ENCODE peak calls at places on chromosomes 5 and 9, in nine cellular contexts. Q is hepatocyte; K is neuronal stem cell; T is adrenal gland; Z is dorsolateral prefrontal cortex; U is A549; S is SJSA1; C is GM23248; F is naive thymus-derived CD4-positive, alpha-beta T cell. M is an unnamed sample.

GRCh38 chr9:105128908-105129307 is 115.5 kb upstream of the SLC44A1 start:
- DNase-seq in U (no peak), Q (no peak), C (no peak), K (no peak), F (peak; percentile 14), T (no peak), S (no peak), Z (no peak), M (no peak)

GRCh38 chr5:116419258-116419657 is 155.4 kb downstream of the SEMA6A start:
- DNase-seq in T (no peak), S (no peak), K (no peak), Z (peak; percentile 34), U (no peak), C (no peak), F (no peak), Q (no peak), M (no peak)

GRCh38 chr9:91744114-91744513 is 205.9 kb downstream of the ROR2 start:
- DNase-seq in Z (no peak), T (no peak), S (no peak), Q (no peak), K (no peak), F (no peak), U (no peak), C (no peak), M (no peak)

GRCh38 chr9:31445357-31445756 is 939.1 kb upstream of the ACO1 start:
- DNase-seq in K (no peak), T (no peak), Q (no peak), C (no peak), U (no peak), S (no peak), F (no peak), Z (no peak), M (no peak)

GRCh38 chr9:130200038-130200979 is 28.1 kb downstream of the NCS1 start:
- DNase-seq in Q (no peak), F (no peak), Z (no peak), U (no peak), K (no peak), S (no peak), T (no peak), C (peak; percentile 23), M (no peak)

GRCh38 chr5:52997424-52997823 is 8.3 kb downstream of the ITGA2 start:
- DNase-seq in F (no peak), C (peak; percentile 36), T (no peak), Q (peak; percentile 30), K (peak; percentile 68), S (no peak), U (peak; percentile 18), Z (peak; percentile 83), M (peak; percentile 78)

GRCh38 chr9:122302541-122302940 is 37.9 kb downstream of the MRRF start:
- DNase-seq in T (no peak), Z (no peak), C (no peak), U (no peak), K (no peak), S (no peak), F (no peak), Q (no peak), M (no peak)

GRCh38 chr9:116319480-116319879 is 165.9 kb downstream of the PAPPA start:
- DNase-seq in Z (no peak), K (no peak), F (no peak), C (no peak), U (no peak), T (no peak), Q (no peak), S (no peak), M (no peak)

GRCh38 chr9:137756045-137756744 is 121.4 kb upstream of the CACNA1B start:
- DNase-seq in U (no peak), F (no peak), Z (no peak), T (no peak), S (no peak), Q (no peak), C (no peak), K (no peak), M (no peak)

GRCh38 chr5:163807781-163808180 is 302.4 kb downstream of the MAT2B start:
- DNase-seq in K (no peak), T (no peak), F (no peak), S (no peak), C (no peak), Q (no peak), U (no peak), Z (no peak), M (no peak)

GRCh38 chr5:58401701-58402100 is 58.2 kb downstream of the PLK2 start:
- DNase-seq in T (no peak), K (no peak), C (no peak), F (no peak), Z (no peak), U (no peak), S (no peak), Q (no peak), M (no peak)

GRCh38 chr5:73655521-73656160 is 29.6 kb downstream of the ARHGEF28 start:
- DNase-seq in F (no peak), S (no peak), C (no peak), K (no peak), U (no peak), Q (no peak), T (no peak), Z (peak; percentile 11), M (no peak)
- H3K27ac ChIP-seq in F (no peak overlapping the region), S (no peak overlapping the region), C (no peak overlapping the region), K (no peak overlapping the region), U (peak overlapping the region; percentile 37), Q (peak overlapping the region; percentile 0), T (peak overlapping the region; percentile 78), Z (peak overlapping the region; percentile 65), M (no peak overlapping the region)

GRCh38 chr5:78647411-78647818 is 1.2 kb downstream of the LHFPL2 start:
- DNase-seq in K (no peak), U (peak; percentile 50), C (peak; percentile 69), F (no peak), Z (no peak), S (peak; percentile 49), Q (peak; percentile 45), T (peak; percentile 36), M (no peak)
- H3K27ac ChIP-seq in K (no peak overlapping the region), U (peak overlapping the region; percentile 100), C (peak overlapping the region; percentile 68), F (no peak overlapping the region), Z (peak overlapping the region; percentile 95), S (peak overlapping the region; percentile 81), Q (peak overlapping the region; percentile 99), T (peak overlapping the region; percentile 96), M (peak overlapping the region; percentile 80)

GRCh38 chr9:83208065-83208850 is 145.3 kb upstream of the RASEF start:
- DNase-seq in K (no peak), F (no peak), Q (no peak), T (peak; percentile 37), S (no peak), C (no peak), Z (no peak), U (no peak), M (no peak)

GRCh38 chr9:83199240-83199639 is 136.3 kb upstream of the RASEF start:
- DNase-seq in U (peak; percentile 55), F (no peak), Q (peak; percentile 79), S (no peak), T (peak; percentile 74), Z (peak; percentile 83), C (peak; percentile 66), K (peak; percentile 39), M (peak; percentile 3)

GRCh38 chr9:83200531-83200930 is 137.6 kb upstream of the RASEF start:
- DNase-seq in U (no peak), T (no peak), K (no peak), C (no peak), S (no peak), F (no peak), Z (no peak), Q (no peak), M (no peak)

GRCh38 chr9:83198336-83198735 is 135.4 kb upstream of the RASEF start:
- DNase-seq in Q (no peak), Z (no peak), U (no peak), K (no peak), T (no peak), S (no peak), F (no peak), C (no peak), M (no peak)

DNA sequence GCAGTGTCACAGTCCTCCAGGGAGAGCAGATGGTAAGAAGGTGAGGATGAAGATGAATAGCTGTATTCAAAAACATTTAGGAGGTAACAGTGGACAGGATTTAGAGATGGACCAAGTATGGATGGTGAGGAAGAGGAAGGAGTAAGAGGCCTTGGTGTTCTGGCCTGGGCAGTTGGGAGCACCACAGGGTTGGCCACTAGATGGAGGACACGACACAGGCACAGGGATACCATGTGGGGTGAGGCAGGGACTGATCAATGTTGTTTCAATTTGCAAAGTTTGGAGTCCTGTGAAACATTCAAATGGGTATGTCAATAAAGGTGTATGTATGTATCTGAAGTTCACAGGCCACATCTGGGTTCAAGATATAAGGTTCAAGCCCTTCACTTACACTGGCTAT is 141.1 kb upstream of the RASEF start:
- DNase-seq in Z (no peak), U (no peak), C (no peak), T (peak; percentile 39), F (no peak), S (no peak), Q (no peak), K (no peak), M (no peak)
- H3K27ac ChIP-seq in Z (no peak overlapping the region), U (no peak overlapping the region), C (no peak overlapping the region), T (no peak overlapping the region), F (no peak overlapping the region), S (no peak overlapping the region), Q (no peak overlapping the region), K (no peak overlapping the region), M (no peak overlapping the region)

GRCh38 chr9:27124151-27124550 is 15.1 kb downstream of the TEK start:
- DNase-seq in K (no peak), F (no peak), U (no peak), T (no peak), Q (no peak), Z (no peak), S (no peak), C (peak; percentile 12), M (no peak)
- H3K27ac ChIP-seq in K (no peak overlapping the region), F (no peak overlapping the region), U (peak overlapping the region; percentile 55), T (no peak overlapping the region), Q (no peak overlapping the region), Z (no peak overlapping the region), S (no peak overlapping the region), C (no peak overlapping the region), M (no peak overlapping the region)

DNA sequence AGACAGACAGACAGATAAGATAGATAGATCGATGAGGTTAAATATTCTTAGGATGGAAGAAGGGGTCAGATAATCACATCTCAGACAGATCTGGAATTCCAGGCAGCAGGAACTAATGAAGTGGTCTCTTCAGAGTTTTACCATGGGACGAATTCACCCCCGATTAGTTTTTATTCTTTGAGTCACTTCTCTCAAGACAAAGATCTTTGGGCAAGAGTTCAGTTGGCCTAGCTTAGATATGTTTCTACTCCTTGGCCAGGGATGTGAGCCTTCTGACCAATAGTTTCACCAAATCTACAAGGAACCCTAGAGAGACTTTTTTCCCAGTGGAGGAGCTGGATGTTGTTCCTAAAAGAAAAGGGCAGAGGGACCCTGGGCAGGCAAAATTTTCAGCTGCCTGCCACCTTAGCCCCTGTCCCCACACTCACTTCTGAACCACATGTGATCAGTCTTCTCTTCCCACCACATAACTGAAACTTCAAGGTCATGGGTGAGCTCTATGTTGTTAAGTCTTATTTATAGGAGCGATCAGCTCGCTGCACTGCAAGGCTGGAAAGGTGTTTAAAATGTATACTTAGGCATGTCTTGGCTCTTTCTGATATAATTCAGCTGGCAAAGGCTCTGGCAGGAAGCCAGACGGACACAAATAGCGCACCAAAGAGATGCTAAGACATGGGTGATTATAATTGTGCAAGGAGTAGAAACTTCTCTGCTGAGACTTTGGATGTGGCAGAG is 132.9 kb downstream of the PALM2AKAP2 start:
- DNase-seq in Z (peak; percentile 73), T (peak; percentile 34), S (no peak), K (no peak), Q (no peak), C (peak; percentile 85), U (no peak), F (no peak), M (no peak)
- H3K27ac ChIP-seq in Z (no peak overlapping the region), T (peak overlapping the region; percentile 78), S (peak overlapping the region; percentile 95), K (no peak overlapping the region), Q (no peak overlapping the region), C (peak overlapping the region; percentile 98), U (peak overlapping the region; percentile 50), F (no peak overlapping the region), M (no peak overlapping the region)

M was measured in caudate nucleus.